ENCODE peak calls at places on chromosome 17, in five cellular contexts. X is RWPE1, G is globus pallidus, P is Calu3, Z is sigmoid colon. R is an unnamed sample.

GRCh38 chr17:27989046-27989445 is 53.4 kb upstream of the NLK start:
- DNase-seq in P (no peak), G (no peak), X (peak), Z (no peak), R (no peak)

GRCh38 chr17:16662936-16663335 is 9.3 kb upstream of the ZNF624 start:
- DNase-seq in Z (no peak), X (peak), G (no peak), P (no peak), R (no peak)

GRCh38 chr17:33832295-33832694 is 422.8 kb upstream of the CCL2 start:
- DNase-seq in G (no peak), P (no peak), X (no peak), Z (no peak), R (no peak)

GRCh38 chr17:7803981-7804380 is 30.0 kb upstream of the KDM6B start:
- DNase-seq in P (peak), Z (no peak), X (peak), G (no peak), R (no peak)

GRCh38 chr17:72479113-72479512 is 358.3 kb downstream of the SOX9 start:
- DNase-seq in G (no peak), P (no peak), X (no peak), Z (no peak), R (no peak)

GRCh38 chr17:61716225-61716829 is 125.3 kb upstream of the NACA2 start:
- DNase-seq in G (no peak), Z (no peak), X (no peak), P (no peak), R (no peak)

GRCh38 chr17:68391561-68392268 is 65.6 kb downstream of the WIPI1 start:
- DNase-seq in Z (peak), P (no peak), X (no peak), G (no peak), R (no peak)

GRCh38 chr17:80743181-80743771 is 198.6 kb downstream of the RPTOR start:
- DNase-seq in X (no peak), P (no peak), G (no peak), Z (no peak), R (no peak)